ENCODE peak calls at places on chromosomes 16 and 17, in five cellular contexts. K, F, Y, V and X are unnamed samples.

GRCh38 chr17:56995776-56996175 is 17.8 kb downstream of the SCPEP1 start:
- DNase-seq in K (no peak), F (no peak), Y (no peak), V (no peak), X (no peak)

GRCh38 chr17:71019699-71020098 is 850.4 kb downstream of the KCNJ2 start:
- DNase-seq in K (no peak), F (no peak), Y (no peak), V (no peak), X (no peak)

GRCh38 chr17:64146418-64147109 is 16.6 kb upstream of the ERN1 start:
- DNase-seq in K (peak), F (peak), Y (peak), V (peak), X (no peak)

GRCh38 chr17:688100-688989 is 26.3 kb downstream of the VPS53 start:
- DNase-seq in K (no peak), F (no peak), Y (no peak), V (peak), X (no peak)

GRCh38 chr17:32878211-32878610 is 1.3 kb upstream of the MYO1D start:
- DNase-seq in K (no peak), F (peak), Y (no peak), V (peak), X (no peak)

GRCh38 chr17:64788286-64789060 is 126.4 kb upstream of the SMURF2 start:
- DNase-seq in K (no peak), F (no peak), Y (peak), V (no peak), X (no peak)

GRCh38 chr17:75514299-75515228 is 773 bp downstream of the CASKIN2 start:
- DNase-seq in K (no peak), F (no peak), Y (no peak), V (peak), X (no peak)

GRCh38 chr16:89498839-89499238 is 8.5 kb upstream of the ANKRD11 start:
- DNase-seq in K (no peak), F (no peak), Y (no peak), V (no peak), X (no peak)

GRCh38 chr17:80248001-80248893 is 12.4 kb upstream of the RNF213 start:
- DNase-seq in K (no peak), F (no peak), Y (no peak), V (no peak), X (no peak)

GRCh38 chr17:2343421-2343820 is 6.1 kb downstream of the SGSM2 start:
- DNase-seq in K (no peak), F (no peak), Y (no peak), V (no peak), X (no peak)

GRCh38 chr16:81528258-81528657 is 83.7 kb downstream of the CMIP start:
- DNase-seq in K (no peak), F (no peak), Y (no peak), V (no peak), X (no peak)

GRCh38 chr17:82750241-82750905 is 1.5 kb upstream of the TBCD start:
- DNase-seq in K (peak), F (no peak), Y (no peak), V (no peak), X (no peak)

GRCh38 chr16:51531271-51531670 is 380.2 kb upstream of the SALL1 start:
- DNase-seq in K (no peak), F (no peak), Y (no peak), V (no peak), X (no peak)

GRCh38 chr17:4769628-4770027 is 2.1 kb upstream of the TM4SF5 start:
- DNase-seq in K (no peak), F (no peak), Y (no peak), V (peak), X (no peak)

GRCh38 chr16:73000907-73001521 is 46.9 kb downstream of the ZFHX3 start:
- DNase-seq in K (no peak), F (no peak), Y (no peak), V (no peak), X (no peak)

GRCh38 chr17:78995761-78996451 is 13.7 kb downstream of the CANT1 start:
- DNase-seq in K (no peak), F (peak), Y (peak), V (no peak), X (no peak)

GRCh38 chr17:76154292-76154691 is 13.2 kb upstream of the FOXJ1 start:
- DNase-seq in K (no peak), F (no peak), Y (no peak), V (no peak), X (no peak)

GRCh38 chr16:85081765-85082164 is 30.5 kb downstream of the CIBAR2 start:
- DNase-seq in K (no peak), F (no peak), Y (no peak), V (no peak), X (no peak)

GRCh38 chr17:181213-182163 is at the start of gene DOC2B:
- DNase-seq in K (peak), F (no peak), Y (no peak), V (peak), X (no peak)

GRCh38 chr16:11994187-11995119 is 17.9 kb downstream of the SNX29 start:
- DNase-seq in K (no peak), F (peak), Y (peak), V (peak), X (no peak)

GRCh38 chr16:88298166-88298881 is 84.4 kb upstream of the ZNF469 start:
- DNase-seq in K (no peak), F (no peak), Y (no peak), V (peak), X (no peak)

GRCh38 chr16:4726616-4727015 is 7.5 kb downstream of the ANKS3 start:
- DNase-seq in K (no peak), F (no peak), Y (no peak), V (no peak), X (no peak)

GRCh38 chr16:81615411-81615810 is 163.7 kb upstream of the PLCG2 start:
- DNase-seq in K (no peak), F (no peak), Y (no peak), V (no peak), X (no peak)

GRCh38 chr17:78375401-78376079 is 2.9 kb upstream of the PGS1 start:
- DNase-seq in K (no peak), F (no peak), Y (no peak), V (peak), X (no peak)

GRCh38 chr16:73170587-73170986 is 122.7 kb upstream of the ZFHX3 start:
- DNase-seq in K (no peak), F (no peak), Y (no peak), V (no peak), X (no peak)

GRCh38 chr16:87344931-87345631 is 27.9 kb upstream of the C16orf95 start:
- DNase-seq in K (peak), F (no peak), Y (no peak), V (no peak), X (peak)

GRCh38 chr16:20812510-20812909 is 6.2 kb downstream of the REXO5 start:
- DNase-seq in K (no peak), F (no peak), Y (no peak), V (no peak), X (no peak)